ENCODE peak calls at places on chromosomes 16 and 17, in nine cellular contexts. N, Q, V, U, A, C, J, P and X are unnamed samples.

GRCh38 chr17:58575511-58575910 is 61.1 kb upstream of the MTMR4 start:
- DNase-seq in N (no peak), Q (no peak), V (no peak), U (no peak), A (no peak), C (no peak), J (no peak), P (peak), X (no peak)

GRCh38 chr17:65156185-65156834 is 19.1 kb downstream of the RGS9 start:
- DNase-seq in N (no peak), Q (no peak), V (no peak), U (no peak), A (no peak), C (peak), J (no peak), P (no peak), X (no peak)

GRCh38 chr16:56915311-56916105 is 16.4 kb upstream of the HERPUD1 start:
- DNase-seq in N (no peak), Q (no peak), V (no peak), U (no peak), A (no peak), C (no peak), J (peak), P (no peak), X (no peak)

GRCh38 chr16:11389631-11390565 is 44.6 kb downstream of the RMI2 start:
- DNase-seq in N (no peak), Q (no peak), V (peak), U (no peak), A (no peak), C (peak), J (no peak), P (no peak), X (peak)

GRCh38 chr17:6162892-6163291 is 92.7 kb downstream of the WSCD1 start:
- DNase-seq in N (no peak), Q (no peak), V (no peak), U (no peak), A (no peak), C (no peak), J (no peak), P (no peak), X (no peak)

GRCh38 chr16:57297856-57298255 is 13.4 kb upstream of the PLLP start:
- DNase-seq in N (no peak), Q (no peak), V (no peak), U (no peak), A (no peak), C (no peak), J (peak), P (no peak), X (no peak)

GRCh38 chr17:39750131-39751015 is 12.6 kb downstream of the GRB7 start:
- DNase-seq in N (no peak), Q (no peak), V (peak), U (no peak), A (no peak), C (peak), J (peak), P (no peak), X (peak)

GRCh38 chr17:47203984-47204721 is 5.0 kb upstream of the MYL4 start:
- DNase-seq in N (no peak), Q (no peak), V (no peak), U (no peak), A (no peak), C (no peak), J (no peak), P (no peak), X (no peak)

GRCh38 chr17:56599093-56599492 is 5.6 kb downstream of the NOG start:
- DNase-seq in N (no peak), Q (no peak), V (no peak), U (no peak), A (no peak), C (no peak), J (no peak), P (no peak), X (no peak)

GRCh38 chr17:68290268-68290954 is 516 bp downstream of the SLC16A6 start:
- DNase-seq in N (peak), Q (no peak), V (peak), U (no peak), A (no peak), C (peak), J (no peak), P (no peak), X (no peak)

GRCh38 chr17:67855504-67856324 is 30.4 kb downstream of the BPTF start:
- DNase-seq in N (no peak), Q (no peak), V (no peak), U (no peak), A (no peak), C (no peak), J (no peak), P (no peak), X (no peak)

GRCh38 chr17:2170023-2170422 is 115.1 kb downstream of the HIC1 start:
- DNase-seq in N (no peak), Q (no peak), V (no peak), U (no peak), A (no peak), C (no peak), J (peak), P (no peak), X (no peak)

GRCh38 chr17:61255609-61256008 is 144.0 kb upstream of the TBX2 start:
- DNase-seq in N (no peak), Q (no peak), V (no peak), U (no peak), A (no peak), C (no peak), J (no peak), P (no peak), X (no peak)

GRCh38 chr17:19372439-19372838 is 5.9 kb upstream of the MAPK7 start:
- DNase-seq in N (no peak), Q (no peak), V (no peak), U (no peak), A (no peak), C (no peak), J (peak), P (no peak), X (peak)

GRCh38 chr16:73572135-73572534 is 524.2 kb upstream of the ZFHX3 start:
- DNase-seq in N (peak), Q (no peak), V (peak), U (peak), A (no peak), C (peak), J (peak), P (no peak), X (peak)

GRCh38 chr16:67241008-67241900 is 6.0 kb downstream of the FHOD1 start:
- DNase-seq in N (peak), Q (no peak), V (peak), U (peak), A (no peak), C (peak), J (no peak), P (no peak), X (peak)

GRCh38 chr16:59042296-59042695 is 308.2 kb upstream of the GOT2 start:
- DNase-seq in N (no peak), Q (no peak), V (no peak), U (no peak), A (no peak), C (no peak), J (no peak), P (no peak), X (no peak)

GRCh38 chr17:81018044-81018802 is 16.7 kb upstream of the BAIAP2 start:
- DNase-seq in N (peak), Q (no peak), V (peak), U (no peak), A (no peak), C (no peak), J (peak), P (no peak), X (no peak)

GRCh38 chr17:45230787-45231480 is 9.2 kb downstream of the FMNL1 start:
- DNase-seq in N (peak), Q (no peak), V (no peak), U (no peak), A (no peak), C (no peak), J (peak), P (no peak), X (no peak)

GRCh38 chr16:86632206-86632605 is 53.9 kb downstream of the FOXL1 start:
- DNase-seq in N (no peak), Q (no peak), V (no peak), U (no peak), A (no peak), C (no peak), J (no peak), P (no peak), X (no peak)

GRCh38 chr16:72474511-72475123 is 302.7 kb upstream of the PMFBP1 start:
- DNase-seq in N (no peak), Q (no peak), V (no peak), U (no peak), A (no peak), C (no peak), J (no peak), P (peak), X (no peak)

GRCh38 chr17:76444518-76445311 is 8.2 kb downstream of the UBE2O start:
- DNase-seq in N (no peak), Q (no peak), V (no peak), U (no peak), A (no peak), C (no peak), J (no peak), P (no peak), X (no peak)

GRCh38 chr17:59372138-59372751 is 40.8 kb downstream of the YPEL2 start:
- DNase-seq in N (peak), Q (no peak), V (no peak), U (peak), A (no peak), C (no peak), J (peak), P (no peak), X (no peak)

GRCh38 chr17:37187262-37187661 is 188.5 kb upstream of the C17orf78 start:
- DNase-seq in N (no peak), Q (no peak), V (no peak), U (no peak), A (no peak), C (no peak), J (no peak), P (no peak), X (no peak)

GRCh38 chr17:77772461-77772897 is 186.0 kb upstream of the TNRC6C start:
- DNase-seq in N (peak), Q (no peak), V (peak), U (no peak), A (no peak), C (peak), J (no peak), P (peak), X (no peak)
- TF ChIP-seq CTCF in N (peak), Q (peak), V (peak), U (peak), A (peak), C (peak), J (peak), P (peak), X (peak)

GRCh38 chr17:10881959-10882358 is 44.1 kb upstream of the PIRT start:
- DNase-seq in N (no peak), Q (no peak), V (no peak), U (no peak), A (no peak), C (no peak), J (no peak), P (no peak), X (no peak)

GRCh38 chr17:10875411-10875810 is 37.5 kb upstream of the PIRT start:
- DNase-seq in N (no peak), Q (no peak), V (no peak), U (no peak), A (no peak), C (no peak), J (no peak), P (no peak), X (no peak)

GRCh38 chr17:10875984-10876555 is 38.2 kb upstream of the PIRT start:
- DNase-seq in N (peak), Q (no peak), V (no peak), U (no peak), A (no peak), C (peak), J (no peak), P (peak), X (no peak)

GRCh38 chr17:10879110-10879509 is 41.2 kb upstream of the PIRT start:
- DNase-seq in N (no peak), Q (no peak), V (no peak), U (no peak), A (no peak), C (no peak), J (no peak), P (no peak), X (no peak)
- TF ChIP-seq CTCF in N (no peak), Q (no peak), V (peak), U (no peak), A (peak), C (no peak), J (peak), P (no peak), X (no peak)

DNA sequence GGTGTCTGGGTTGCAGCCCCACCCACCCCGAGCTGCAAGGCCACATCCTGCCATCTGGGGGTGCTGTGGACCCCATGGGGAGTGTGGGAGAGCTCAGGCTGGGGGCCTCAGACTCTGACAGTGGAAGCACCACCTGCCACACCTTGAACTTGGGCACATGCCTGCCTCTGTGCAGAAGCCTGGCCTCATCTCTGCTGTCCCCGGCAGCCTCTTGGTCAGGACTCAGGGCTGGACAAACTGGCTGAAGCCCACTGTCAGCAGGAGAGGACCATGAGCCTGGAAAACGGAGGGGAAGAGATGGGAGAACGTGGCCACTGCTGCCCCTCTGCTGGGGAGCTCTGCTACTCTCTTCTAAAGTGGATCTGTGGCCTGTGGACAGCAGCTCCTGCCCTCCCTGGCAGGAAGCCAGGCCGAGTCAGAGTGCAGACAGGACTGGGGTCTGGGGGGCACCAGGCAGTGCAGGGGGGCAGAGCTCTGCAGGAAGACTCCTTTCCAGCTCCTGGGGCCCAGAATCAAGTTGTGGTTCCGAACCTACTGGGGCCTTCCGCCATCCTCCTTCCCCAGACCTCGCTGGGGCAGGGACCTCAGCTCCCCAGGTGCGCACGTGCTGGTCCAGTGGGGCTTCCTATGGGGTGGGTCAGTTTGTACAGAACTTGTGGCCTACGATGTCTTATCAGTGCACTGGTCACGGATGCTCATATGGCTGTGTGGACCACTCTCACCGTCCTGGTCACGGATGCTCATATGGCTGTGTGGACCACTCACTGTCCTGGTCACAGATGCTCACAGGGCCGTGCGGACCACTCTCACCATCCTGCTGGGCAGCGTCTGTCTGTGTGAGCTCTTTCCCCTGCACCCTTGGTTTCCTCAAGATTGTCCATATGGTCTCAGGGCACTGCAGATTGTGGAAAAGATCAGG is 207.7 kb downstream of the LAT start:
- DNase-seq in N (no peak), Q (no peak), V (no peak), U (no peak), A (peak), C (no peak), J (no peak), P (no peak), X (no peak)
- TF ChIP-seq CTCF in N (no peak), Q (no peak), V (no peak), U (no peak), A (peak), C (no peak), J (no peak), P (peak), X (no peak)

GRCh38 chr16:25692307-25692706 is 548 bp downstream of the HS3ST4 start:
- DNase-seq in N (no peak), Q (no peak), V (no peak), U (no peak), A (no peak), C (no peak), J (no peak), P (no peak), X (no peak)

GRCh38 chr16:25692734-25693508 is 1.2 kb downstream of the HS3ST4 start:
- DNase-seq in N (no peak), Q (no peak), V (no peak), U (no peak), A (no peak), C (no peak), J (no peak), P (no peak), X (no peak)

GRCh38 chr16:25689137-25689836 is 2.5 kb upstream of the HS3ST4 start:
- DNase-seq in N (no peak), Q (no peak), V (no peak), U (no peak), A (no peak), C (no peak), J (no peak), P (no peak), X (no peak)

GRCh38 chr16:25691519-25692091 is at the start of gene HS3ST4:
- DNase-seq in N (no peak), Q (no peak), V (no peak), U (no peak), A (no peak), C (no peak), J (no peak), P (no peak), X (no peak)

GRCh38 chr16:25690563-25691143 is 1.1 kb upstream of the HS3ST4 start:
- DNase-seq in N (no peak), Q (no peak), V (no peak), U (no peak), A (no peak), C (no peak), J (no peak), P (no peak), X (no peak)
- TF ChIP-seq CTCF in N (no peak), Q (no peak), V (no peak), U (no peak), A (peak), C (no peak), J (no peak), P (no peak), X (no peak)

DNA sequence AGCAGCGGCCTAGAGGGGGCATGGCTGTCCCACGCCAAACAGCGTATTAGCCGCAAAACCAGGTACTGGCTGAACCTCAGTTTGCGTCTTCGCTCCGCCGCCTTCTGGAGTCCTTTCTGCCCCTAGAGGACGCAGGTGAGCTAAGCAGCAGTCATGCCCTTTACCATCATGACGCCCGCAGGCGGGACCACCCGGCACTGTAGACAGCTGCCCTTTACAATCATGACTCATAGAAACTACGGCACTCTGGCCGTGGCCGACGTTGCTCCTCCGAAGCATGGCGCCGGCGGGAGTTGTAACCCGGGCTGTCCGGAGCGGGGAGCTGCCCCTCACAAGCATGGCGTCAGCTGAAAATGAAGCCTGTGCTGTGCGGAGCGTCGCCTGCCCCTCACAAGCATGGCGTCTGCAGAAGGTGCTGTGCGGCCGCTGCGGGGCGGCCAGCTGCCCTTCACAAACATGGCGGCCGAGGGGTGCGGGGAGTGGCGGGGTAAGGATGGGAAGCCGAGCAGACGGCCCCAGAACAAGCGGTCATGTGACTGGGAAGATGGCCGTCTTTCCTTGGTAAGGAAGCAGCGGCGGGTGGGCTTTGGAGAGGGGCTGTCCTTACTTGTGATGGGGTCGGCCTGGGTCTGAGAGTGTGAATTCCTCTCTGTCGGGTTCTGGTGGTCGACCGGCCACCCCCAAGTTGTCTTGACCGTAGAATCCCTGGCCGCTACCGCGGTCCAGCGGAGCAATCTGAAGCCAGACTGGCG is at the start of gene VPS35L:
- DNase-seq in N (peak), Q (peak), V (peak), U (peak), A (peak), C (peak), J (peak), P (peak), X (peak)
- TF ChIP-seq CTCF in N (peak), Q (peak), V (peak), U (peak), A (peak), C (peak), J (peak), P (peak), X (peak)

GRCh38 chr16:25135239-25135878 is 23.8 kb downstream of the LCMT1 start:
- DNase-seq in N (no peak), Q (no peak), V (no peak), U (no peak), A (no peak), C (no peak), J (no peak), P (peak), X (no peak)
- TF ChIP-seq CTCF in N (no peak), Q (no peak), V (no peak), U (no peak), A (no peak), C (no peak), J (no peak), P (peak), X (no peak)

GRCh38 chr17:83006515-83007455 is 72.6 kb upstream of the METRNL start:
- DNase-seq in N (no peak), Q (no peak), V (no peak), U (no peak), A (no peak), C (no peak), J (no peak), P (no peak), X (no peak)
- TF ChIP-seq CTCF in N (no peak), Q (no peak), V (no peak), U (no peak), A (no peak), C (no peak), J (no peak), P (no peak), X (no peak)